ENCODE peak calls at places on chromosomes 12 and 14, in seven cellular contexts. H, O, F, C, U, R and P are unnamed samples.

GRCh38 chr12:112162261-112162790 is 37.0 kb downstream of the TRAFD1 start:
- DNase-seq in H (no peak), O (no peak), F (no peak), C (no peak), U (no peak), R (no peak), P (no peak)

GRCh38 chr12:110426300-110426910 is 22.9 kb upstream of the ANAPC7 start:
- DNase-seq in H (peak; percentile 4), O (peak; percentile 16), F (no peak), C (no peak), U (no peak), R (no peak), P (no peak)

GRCh38 chr14:55645148-55645547 is 65.1 kb downstream of the KTN1 start:
- DNase-seq in H (no peak), O (no peak), F (no peak), C (no peak), U (no peak), R (no peak), P (no peak)

GRCh38 chr14:31275731-31276130 is 68.1 kb upstream of the HECTD1 start:
- DNase-seq in H (no peak), O (no peak), F (no peak), C (no peak), U (no peak), R (no peak), P (no peak)

GRCh38 chr12:91902860-91903683 is 242.6 kb downstream of the BTG1 start:
- DNase-seq in H (peak; percentile 46), O (no peak), F (no peak), C (no peak), U (no peak), R (peak; percentile 63), P (no peak)

GRCh38 chr12:11508699-11509098 is 113.3 kb upstream of the PRB2 start:
- DNase-seq in H (peak; percentile 45), O (no peak), F (no peak), C (no peak), U (no peak), R (peak; percentile 77), P (no peak)

GRCh38 chr14:38737657-38738056 is 365.4 kb downstream of the SEC23A start:
- DNase-seq in H (no peak), O (no peak), F (no peak), C (no peak), U (no peak), R (no peak), P (no peak)

GRCh38 chr14:42523656-42524055 is 917.0 kb downstream of the LRFN5 start:
- DNase-seq in H (no peak), O (no peak), F (no peak), C (no peak), U (no peak), R (no peak), P (no peak)

GRCh38 chr14:68564826-68565760 is 227.8 kb downstream of the ZFP36L1 start:
- DNase-seq in H (no peak), O (no peak), F (no peak), C (no peak), U (no peak), R (peak; percentile 50), P (no peak)

GRCh38 chr12:121060149-121061001 is 21.3 kb upstream of the OASL start:
- DNase-seq in H (peak; percentile 33), O (peak; percentile 65), F (peak; percentile 22), C (peak; percentile 59), U (no peak), R (peak; percentile 16), P (peak; percentile 67)

GRCh38 chr12:47214771-47215170 is 135.0 kb upstream of the AMIGO2 start:
- DNase-seq in H (no peak), O (no peak), F (no peak), C (no peak), U (no peak), R (no peak), P (no peak)

GRCh38 chr12:111437816-111438454 is 32.2 kb downstream of the SH2B3 start:
- DNase-seq in H (peak; percentile 88), O (no peak), F (no peak), C (no peak), U (no peak), R (peak; percentile 89), P (no peak)

GRCh38 chr14:90773196-90773486 is 43.1 kb downstream of the TTC7B start:
- DNase-seq in H (no peak), O (no peak), F (no peak), C (no peak), U (no peak), R (no peak), P (no peak)

GRCh38 chr12:45732250-45732649 is 2.7 kb downstream of the ARID2 start:
- DNase-seq in H (peak; percentile 7), O (no peak), F (no peak), C (no peak), U (no peak), R (peak; percentile 46), P (no peak)

GRCh38 chr12:32139064-32139421 is 32.4 kb downstream of the BICD1 start:
- DNase-seq in H (peak; percentile 66), O (peak; percentile 42), F (no peak), C (peak; percentile 11), U (no peak), R (peak; percentile 66), P (no peak)

GRCh38 chr12:64946132-64946829 is 121.8 kb downstream of the TBC1D30 start:
- DNase-seq in H (peak; percentile 7), O (peak; percentile 45), F (no peak), C (peak; percentile 59), U (peak; percentile 15), R (peak; percentile 55), P (no peak)

GRCh38 chr14:68408680-68409079 is 384.2 kb downstream of the ZFP36L1 start:
- DNase-seq in H (peak; percentile 48), O (no peak), F (no peak), C (no peak), U (no peak), R (peak; percentile 22), P (no peak)

GRCh38 chr14:81172881-81173280 is 47.9 kb downstream of the GTF2A1 start:
- DNase-seq in H (peak; percentile 22), O (no peak), F (no peak), C (no peak), U (no peak), R (peak; percentile 11), P (no peak)

GRCh38 chr12:81187686-81188085 is 109.8 kb downstream of the ACSS3 start:
- DNase-seq in H (no peak), O (no peak), F (no peak), C (no peak), U (no peak), R (no peak), P (no peak)

GRCh38 chr14:74763803-74764531 is 851 bp downstream of the YLPM1 start:
- DNase-seq in H (peak; percentile 17), O (peak; percentile 28), F (no peak), C (peak; percentile 13), U (peak; percentile 17), R (peak; percentile 30), P (peak; percentile 37)

GRCh38 chr12:97131220-97131981 is 224.3 kb downstream of the NEDD1 start:
- DNase-seq in H (no peak), O (peak; percentile 26), F (peak; percentile 84), C (no peak), U (no peak), R (peak; percentile 2), P (peak; percentile 29)

GRCh38 chr14:99408971-99409289 is 71.7 kb downstream of the SETD3 start:
- DNase-seq in H (no peak), O (no peak), F (no peak), C (no peak), U (no peak), R (no peak), P (no peak)

GRCh38 chr14:99408286-99408970 is 72.2 kb downstream of the SETD3 start:
- DNase-seq in H (no peak), O (no peak), F (no peak), C (no peak), U (no peak), R (no peak), P (no peak)

GRCh38 chr14:99407416-99407815 is 73.2 kb downstream of the SETD3 start:
- DNase-seq in H (no peak), O (no peak), F (no peak), C (no peak), U (no peak), R (no peak), P (no peak)

GRCh38 chr14:99412122-99413061 is 68.3 kb downstream of the SETD3 start:
- DNase-seq in H (peak; percentile 25), O (no peak), F (no peak), C (no peak), U (no peak), R (peak; percentile 74), P (peak; percentile 74)

DNA sequence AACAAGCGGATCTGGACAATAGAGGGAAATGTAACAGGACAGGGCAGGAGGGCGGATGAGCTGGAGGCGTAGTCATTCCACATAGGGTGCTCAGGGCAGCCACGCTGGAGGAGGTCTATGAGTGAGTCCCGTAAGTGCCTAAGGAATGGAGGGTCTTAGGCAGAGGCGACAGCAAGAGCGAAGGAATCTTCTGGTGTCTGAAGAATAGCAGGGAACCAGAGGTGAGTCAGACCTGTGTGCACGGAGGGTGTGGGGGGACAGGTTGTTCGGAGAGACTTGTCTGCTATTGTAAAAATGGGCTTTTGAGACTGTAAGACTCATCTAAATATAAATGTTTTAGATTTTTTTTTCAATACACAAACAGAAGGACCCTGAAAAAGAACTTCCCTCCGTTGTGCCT is 70.6 kb downstream of the SETD3 start:
- DNase-seq in H (no peak), O (no peak), F (no peak), C (no peak), U (no peak), R (no peak), P (no peak)
- H3K36me3 ChIP-seq in H (peaks cover 16% of the 10 kb centered on the region), O (no peaks in the 10 kb centered on the region), F (no peaks in the 10 kb centered on the region), C (no peaks in the 10 kb centered on the region), U (no peaks in the 10 kb centered on the region), R (no peaks in the 10 kb centered on the region), P (no peaks in the 10 kb centered on the region)

GRCh38 chr12:124374567-124374966 is 79.7 kb downstream of the RFLNA start:
- DNase-seq in H (no peak), O (no peak), F (no peak), C (no peak), U (no peak), R (no peak), P (no peak)
- H3K36me3 ChIP-seq in H (peaks cover 75% of the 10 kb centered on the region), O (no peaks in the 10 kb centered on the region), F (peaks cover 25% of the 10 kb centered on the region), C (no peaks in the 10 kb centered on the region), U (no peaks in the 10 kb centered on the region), R (peaks cover 47% of the 10 kb centered on the region), P (peaks cover 8% of the 10 kb centered on the region)

GRCh38 chr12:114733919-114734318 is 49.9 kb upstream of the TBX3 start:
- DNase-seq in H (no peak), O (no peak), F (no peak), C (no peak), U (no peak), R (no peak), P (no peak)
- H3K36me3 ChIP-seq in H (no peaks in the 10 kb centered on the region), O (no peaks in the 10 kb centered on the region), F (no peaks in the 10 kb centered on the region), C (no peaks in the 10 kb centered on the region), U (no peaks in the 10 kb centered on the region), R (no peaks in the 10 kb centered on the region), P (no peaks in the 10 kb centered on the region)

DNA sequence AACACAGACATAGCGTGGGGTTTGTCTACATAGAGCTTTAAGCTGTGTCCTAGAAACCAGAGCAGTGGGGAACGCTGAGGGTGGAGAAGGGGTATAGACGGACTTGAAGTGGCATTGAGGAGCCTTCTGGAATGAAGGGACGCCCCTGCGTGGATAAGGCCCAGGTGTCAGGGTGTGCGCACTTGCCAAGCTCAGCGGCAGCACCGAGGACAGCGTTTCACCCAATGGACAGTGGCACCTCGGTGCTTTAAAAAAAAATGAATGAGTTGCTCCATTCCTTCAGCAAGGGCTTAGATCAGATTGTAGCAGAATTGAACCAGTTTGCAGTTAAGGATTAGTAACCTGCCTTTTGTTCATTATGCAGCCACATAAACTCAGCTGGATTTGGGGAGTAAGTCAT is 33.6 kb upstream of the MMP17 start:
- DNase-seq in H (no peak), O (no peak), F (no peak), C (no peak), U (no peak), R (no peak), P (no peak)
- H3K36me3 ChIP-seq in H (peaks cover 38% of the 10 kb centered on the region), O (no peaks in the 10 kb centered on the region), F (peaks cover 9% of the 10 kb centered on the region), C (peaks cover 18% of the 10 kb centered on the region), U (no peaks in the 10 kb centered on the region), R (peaks cover 11% of the 10 kb centered on the region), P (peaks cover 6% of the 10 kb centered on the region)

GRCh38 chr14:52871606-52872005 is 79.2 kb downstream of the FERMT2 start:
- DNase-seq in H (no peak), O (no peak), F (no peak), C (no peak), U (no peak), R (no peak), P (no peak)
- H3K36me3 ChIP-seq in H (peaks cover 59% of the 10 kb centered on the region), O (no peaks in the 10 kb centered on the region), F (peaks cover 8% of the 10 kb centered on the region), C (peaks cover 4% of the 10 kb centered on the region), U (no peaks in the 10 kb centered on the region), R (peaks cover 16% of the 10 kb centered on the region), P (peaks cover 22% of the 10 kb centered on the region)